ENCODE peak calls at places on chromosome 16, in nine cellular contexts. H is fibroblast of lung, T is PC-3, C is GM23248, K is HCT116, G is GM12878, P is OCI-LY7, X is mammary epithelial cell, M is astrocyte. A is an unnamed sample.

GRCh38 chr16:88790312-88791150 is 5.5 kb upstream of the PIEZO1 start:
- DNase-seq in H (peak; percentile 56), T (no peak), C (peak; percentile 85), K (no peak), G (no peak), P (peak; percentile 62), X (no peak), M (no peak), A (peak; percentile 48)

GRCh38 chr16:56357291-56357764 is 68.0 kb downstream of the AMFR start:
- DNase-seq in H (peak; percentile 81), T (peak; percentile 11), C (peak; percentile 83), K (no peak), G (no peak), P (no peak), X (peak; percentile 21), M (peak; percentile 76), A (no peak)

GRCh38 chr16:70252355-70252988 is 732 bp upstream of the EXOSC6 start:
- DNase-seq in H (no peak), T (no peak), C (peak; percentile 52), K (no peak), G (no peak), P (peak; percentile 13), X (no peak), M (no peak), A (no peak)

GRCh38 chr16:2963074-2963610 is 933 bp upstream of the KREMEN2 start:
- DNase-seq in H (no peak), T (no peak), C (no peak), K (no peak), G (no peak), P (no peak), X (no peak), M (no peak), A (no peak)

GRCh38 chr16:29983420-29984136 is 9.9 kb downstream of the TAOK2 start:
- DNase-seq in H (peak; percentile 51), T (no peak), C (peak; percentile 73), K (no peak), G (no peak), P (no peak), X (no peak), M (no peak), A (no peak)

GRCh38 chr16:10090816-10091215 is 91.4 kb downstream of the GRIN2A start:
- DNase-seq in H (peak; percentile 86), T (peak; percentile 50), C (peak; percentile 4), K (no peak), G (no peak), P (no peak), X (peak; percentile 84), M (peak; percentile 83), A (no peak)

GRCh38 chr16:72850863-72851262 is 197.1 kb downstream of the ZFHX3 start:
- DNase-seq in H (peak; percentile 35), T (no peak), C (peak; percentile 55), K (no peak), G (no peak), P (no peak), X (no peak), M (peak; percentile 18), A (no peak)

GRCh38 chr16:89655062-89655643 is 2.4 kb downstream of the CHMP1A start:
- DNase-seq in H (no peak), T (no peak), C (no peak), K (no peak), G (no peak), P (no peak), X (no peak), M (no peak), A (no peak)

GRCh38 chr16:3842994-3843393 is 37.5 kb downstream of the CREBBP start:
- DNase-seq in H (no peak), T (no peak), C (peak; percentile 74), K (no peak), G (no peak), P (no peak), X (no peak), M (no peak), A (no peak)

GRCh38 chr16:27189335-27189972 is 13.9 kb upstream of the KDM8 start:
- DNase-seq in H (no peak), T (no peak), C (no peak), K (no peak), G (no peak), P (no peak), X (no peak), M (no peak), A (peak; percentile 33)

GRCh38 chr16:73054732-73055481 is 7.0 kb upstream of the ZFHX3 start:
- DNase-seq in H (peak; percentile 72), T (peak; percentile 77), C (peak; percentile 58), K (no peak), G (no peak), P (peak; percentile 11), X (peak; percentile 60), M (peak; percentile 69), A (no peak)

GRCh38 chr16:46789075-46789474 is 40.9 kb upstream of the MYLK3 start:
- DNase-seq in H (no peak), T (no peak), C (no peak), K (no peak), G (no peak), P (no peak), X (no peak), M (no peak), A (no peak)

GRCh38 chr16:71542377-71542776 is 16.2 kb downstream of the CHST4 start:
- DNase-seq in H (no peak), T (peak; percentile 6), C (peak; percentile 70), K (peak; percentile 60), G (no peak), P (peak; percentile 60), X (peak; percentile 42), M (no peak), A (peak; percentile 25)

GRCh38 chr16:73692861-73693260 is 603.8 kb upstream of the PSMD7 start:
- DNase-seq in H (no peak), T (no peak), C (no peak), K (no peak), G (no peak), P (no peak), X (no peak), M (no peak), A (no peak)

GRCh38 chr16:30947533-30948086 is 1.3 kb upstream of the ORAI3 start:
- DNase-seq in H (no peak), T (no peak), C (no peak), K (no peak), G (no peak), P (no peak), X (no peak), M (no peak), A (no peak)

GRCh38 chr16:74460542-74460941 is 39.3 kb upstream of the CLEC18B start:
- DNase-seq in H (no peak), T (no peak), C (no peak), K (no peak), G (no peak), P (peak; percentile 5), X (no peak), M (no peak), A (no peak)

GRCh38 chr16:74035816-74036215 is 260.8 kb upstream of the PSMD7 start:
- DNase-seq in H (no peak), T (peak; percentile 1), C (peak; percentile 30), K (peak; percentile 7), G (no peak), P (peak; percentile 4), X (no peak), M (no peak), A (no peak)

GRCh38 chr16:27408012-27408601 is 6.1 kb downstream of the IL21R start:
- DNase-seq in H (peak; percentile 73), T (no peak), C (peak; percentile 82), K (no peak), G (peak; percentile 76), P (peak; percentile 42), X (peak; percentile 65), M (peak; percentile 61), A (no peak)

GRCh38 chr16:19014456-19014855 is 30.7 kb downstream of the TMC7 start:
- DNase-seq in H (no peak), T (no peak), C (peak; percentile 30), K (no peak), G (no peak), P (no peak), X (no peak), M (no peak), A (no peak)

GRCh38 chr16:747978-748746 is 7.4 kb upstream of the CIAO3 start:
- DNase-seq in H (no peak), T (no peak), C (no peak), K (no peak), G (no peak), P (no peak), X (no peak), M (no peak), A (no peak)

GRCh38 chr16:87780385-87780989 is 14.7 kb upstream of the KLHDC4 start:
- DNase-seq in H (peak; percentile 79), T (no peak), C (peak; percentile 25), K (no peak), G (peak; percentile 87), P (peak; percentile 79), X (peak; percentile 68), M (peak; percentile 66), A (peak; percentile 47)

GRCh38 chr16:87661561-87661960 is 59.3 kb downstream of the JPH3 start:
- DNase-seq in H (peak; percentile 29), T (peak; percentile 23), C (peak; percentile 69), K (no peak), G (no peak), P (peak; percentile 55), X (peak; percentile 30), M (peak; percentile 9), A (peak; percentile 26)

DNA sequence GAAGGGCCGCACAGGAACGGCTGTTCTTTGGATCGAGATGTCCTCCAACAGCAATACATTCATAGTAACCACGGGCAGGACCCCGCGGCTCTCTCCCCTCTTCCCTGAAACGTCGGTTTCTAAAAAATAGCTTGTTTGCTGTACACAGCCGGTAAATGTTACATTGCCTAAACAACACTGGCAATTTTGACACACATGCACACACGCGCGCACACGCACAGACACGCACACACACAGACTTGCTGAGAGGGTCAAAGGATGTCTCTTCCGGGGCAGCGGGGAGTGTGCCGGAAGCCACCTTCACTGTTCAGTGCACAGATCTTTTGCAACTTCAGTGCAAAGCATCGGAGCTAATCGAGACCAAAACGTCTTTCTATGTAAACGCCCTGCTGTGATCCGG is 35.8 kb downstream of the ZDHHC7 start:
- DNase-seq in H (no peak), T (no peak), C (no peak), K (no peak), G (no peak), P (no peak), X (no peak), M (no peak), A (no peak)
- H3K36me3 ChIP-seq in H (peaks cover 21% of the 10 kb centered on the region), T (peaks cover 28% of the 10 kb centered on the region), C (peaks cover 41% of the 10 kb centered on the region), K (peaks cover 44% of the 10 kb centered on the region), G (peaks cover 10% of the 10 kb centered on the region), P (peaks cover 60% of the 10 kb centered on the region), X (peaks cover 19% of the 10 kb centered on the region), M (peaks cover 20% of the 10 kb centered on the region), A (no peaks in the 10 kb centered on the region)

GRCh38 chr16:67226295-67226803 is 581 bp upstream of the TMEM208 start:
- DNase-seq in H (no peak), T (no peak), C (peak; percentile 65), K (no peak), G (no peak), P (no peak), X (no peak), M (no peak), A (no peak)
- H2AFZ ChIP-seq in H (peak overlapping the region; percentile 89), T (peak overlapping the region; percentile 88), C (peak overlapping the region; percentile 84), K (no peak overlapping the region), G (peak overlapping the region; percentile 85), P (peak overlapping the region; percentile 76), X (peak overlapping the region; percentile 92), M (peak overlapping the region; percentile 94), A (peak overlapping the region; percentile 52)

GRCh38 chr16:48617104-48617503 is 7.1 kb upstream of the N4BP1 start:
- DNase-seq in H (no peak), T (no peak), C (no peak), K (no peak), G (no peak), P (no peak), X (no peak), M (no peak), A (no peak)
- H3K27ac ChIP-seq in H (no peak overlapping the region), T (no peak overlapping the region), C (no peak overlapping the region), K (no peak overlapping the region), G (no peak overlapping the region), P (no peak overlapping the region), X (no peak overlapping the region), M (no peak overlapping the region), A (no peak overlapping the region)

GRCh38 chr16:15808071-15808470 is 48.8 kb downstream of the MYH11 start:
- DNase-seq in H (no peak), T (no peak), C (no peak), K (no peak), G (no peak), P (no peak), X (no peak), M (no peak), A (no peak)
- H3K36me3 ChIP-seq in H (no peaks in the 10 kb centered on the region), T (no peaks in the 10 kb centered on the region), C (no peaks in the 10 kb centered on the region), K (no peaks in the 10 kb centered on the region), G (no peaks in the 10 kb centered on the region), P (no peaks in the 10 kb centered on the region), X (no peaks in the 10 kb centered on the region), M (no peaks in the 10 kb centered on the region), A (no peaks in the 10 kb centered on the region)

A was measured in MM.1S.